ENCODE peak calls at places on chromosomes 4 and X, in seven cellular contexts. One of them, this sample, is unnamed.

GRCh38 chr4:79284893-79285292 is 41.0 kb downstream of the NAA11 start:
- DNase-seq in fibroblast of mammary gland: no peak
- DNase-seq in memory B cell: no peak
- DNase-seq in upper lobe of right lung: no peak
- DNase-seq in NCI-H146: peak
- DNase-seq in NCI-H226: no peak
- DNase-seq in frontal cortex: no peak
- DNase-seq in this sample: no peak

GRCh38 chr4:166165829-166166420 is 292.9 kb downstream of the TLL1 start:
- DNase-seq in upper lobe of right lung: no peak
- DNase-seq in frontal cortex: peak
- DNase-seq in memory B cell: no peak
- DNase-seq in NCI-H146: peak
- DNase-seq in NCI-H226: peak
- DNase-seq in fibroblast of mammary gland: peak
- DNase-seq in this sample: peak

GRCh38 chr4:30948653-30949052 is 228.5 kb downstream of the PCDH7 start:
- DNase-seq in memory B cell: no peak
- DNase-seq in frontal cortex: no peak
- DNase-seq in NCI-H226: peak
- DNase-seq in upper lobe of right lung: no peak
- DNase-seq in fibroblast of mammary gland: peak
- DNase-seq in NCI-H146: no peak
- DNase-seq in this sample: no peak

GRCh38 chrX:129777218-129777768 is 2.5 kb upstream of the SASH3 start:
- DNase-seq in memory B cell: no peak
- DNase-seq in NCI-H226: no peak
- DNase-seq in frontal cortex: no peak
- DNase-seq in NCI-H146: no peak
- DNase-seq in fibroblast of mammary gland: no peak
- DNase-seq in upper lobe of right lung: peak
- DNase-seq in this sample: no peak

GRCh38 chr4:89044147-89044900 is 12.7 kb downstream of the FAM13A start:
- DNase-seq in NCI-H146: no peak
- DNase-seq in upper lobe of right lung: no peak
- DNase-seq in fibroblast of mammary gland: no peak
- DNase-seq in memory B cell: no peak
- DNase-seq in frontal cortex: no peak
- DNase-seq in NCI-H226: no peak
- DNase-seq in this sample: no peak

GRCh38 chr4:53702334-53703266 is 111.3 kb upstream of the LNX1 start:
- DNase-seq in NCI-H146: peak
- DNase-seq in upper lobe of right lung: peak
- DNase-seq in memory B cell: peak
- DNase-seq in frontal cortex: peak
- DNase-seq in fibroblast of mammary gland: peak
- DNase-seq in NCI-H226: peak
- DNase-seq in this sample: peak

GRCh38 chr4:4415107-4415805 is 28.4 kb downstream of the NSG1 start:
- DNase-seq in NCI-H226: no peak
- DNase-seq in upper lobe of right lung: peak
- DNase-seq in frontal cortex: no peak
- DNase-seq in fibroblast of mammary gland: no peak
- DNase-seq in NCI-H146: no peak
- DNase-seq in memory B cell: no peak
- DNase-seq in this sample: no peak

GRCh38 chr4:145921231-145921630 is 17.4 kb downstream of the ZNF827 start:
- DNase-seq in frontal cortex: no peak
- DNase-seq in NCI-H226: no peak
- DNase-seq in NCI-H146: no peak
- DNase-seq in upper lobe of right lung: no peak
- DNase-seq in fibroblast of mammary gland: no peak
- DNase-seq in memory B cell: no peak
- DNase-seq in this sample: no peak

GRCh38 chrX:129144172-129145038 is 378.9 kb downstream of the SMARCA1 start:
- DNase-seq in upper lobe of right lung: no peak
- DNase-seq in frontal cortex: no peak
- DNase-seq in memory B cell: no peak
- DNase-seq in NCI-H146: no peak
- DNase-seq in NCI-H226: no peak
- DNase-seq in fibroblast of mammary gland: no peak
- DNase-seq in this sample: no peak

GRCh38 chrX:153703036-153703370 is 15.3 kb downstream of the SLC6A8 start:
- DNase-seq in memory B cell: no peak
- DNase-seq in NCI-H226: peak
- DNase-seq in fibroblast of mammary gland: peak
- DNase-seq in NCI-H146: no peak
- DNase-seq in upper lobe of right lung: no peak
- DNase-seq in frontal cortex: no peak
- DNase-seq in this sample: no peak

GRCh38 chr4:2296621-2297601 is 35.0 kb upstream of the MXD4 start:
- DNase-seq in frontal cortex: no peak
- DNase-seq in memory B cell: no peak
- DNase-seq in NCI-H226: no peak
- DNase-seq in NCI-H146: no peak
- DNase-seq in fibroblast of mammary gland: no peak
- DNase-seq in upper lobe of right lung: peak
- DNase-seq in this sample: no peak

GRCh38 chr4:17760602-17761001 is 20.8 kb downstream of the FAM184B start:
- DNase-seq in NCI-H146: no peak
- DNase-seq in memory B cell: no peak
- DNase-seq in fibroblast of mammary gland: no peak
- DNase-seq in upper lobe of right lung: no peak
- DNase-seq in NCI-H226: no peak
- DNase-seq in frontal cortex: no peak
- DNase-seq in this sample: no peak

GRCh38 chr4:39641451-39641850 is 2.8 kb upstream of the SMIM14 start:
- DNase-seq in frontal cortex: no peak
- DNase-seq in NCI-H226: no peak
- DNase-seq in upper lobe of right lung: no peak
- DNase-seq in memory B cell: no peak
- DNase-seq in NCI-H146: no peak
- DNase-seq in fibroblast of mammary gland: no peak
- DNase-seq in this sample: no peak

GRCh38 chr4:182185491-182185890 is 57.7 kb upstream of the TENM3 start:
- DNase-seq in frontal cortex: no peak
- DNase-seq in upper lobe of right lung: no peak
- DNase-seq in memory B cell: no peak
- DNase-seq in NCI-H146: no peak
- DNase-seq in fibroblast of mammary gland: peak
- DNase-seq in NCI-H226: no peak
- DNase-seq in this sample: no peak

GRCh38 chr4:101252721-101253120 is 94.6 kb downstream of the PPP3CA start:
- DNase-seq in NCI-H146: no peak
- DNase-seq in memory B cell: no peak
- DNase-seq in fibroblast of mammary gland: peak
- DNase-seq in upper lobe of right lung: no peak
- DNase-seq in NCI-H226: peak
- DNase-seq in frontal cortex: no peak
- DNase-seq in this sample: no peak

GRCh38 chr4:1172971-1173757 is 781 bp upstream of the SPON2 start:
- DNase-seq in memory B cell: no peak
- DNase-seq in fibroblast of mammary gland: peak
- DNase-seq in NCI-H226: no peak
- DNase-seq in frontal cortex: no peak
- DNase-seq in upper lobe of right lung: peak
- DNase-seq in NCI-H146: no peak
- DNase-seq in this sample: no peak

GRCh38 chr4:96955691-96956090 is 1115.8 kb downstream of the PDHA2 start:
- DNase-seq in frontal cortex: no peak
- DNase-seq in fibroblast of mammary gland: no peak
- DNase-seq in memory B cell: no peak
- DNase-seq in upper lobe of right lung: no peak
- DNase-seq in NCI-H226: no peak
- DNase-seq in NCI-H146: no peak
- DNase-seq in this sample: no peak

GRCh38 chr4:101584306-101584705 is 206.2 kb upstream of the BANK1 start:
- DNase-seq in NCI-H146: no peak
- DNase-seq in upper lobe of right lung: no peak
- DNase-seq in fibroblast of mammary gland: peak
- DNase-seq in frontal cortex: no peak
- DNase-seq in NCI-H226: no peak
- DNase-seq in memory B cell: no peak
- DNase-seq in this sample: no peak

GRCh38 chr4:4789462-4789861 is 70.0 kb upstream of the MSX1 start:
- DNase-seq in NCI-H146: no peak
- DNase-seq in upper lobe of right lung: no peak
- DNase-seq in fibroblast of mammary gland: no peak
- DNase-seq in NCI-H226: no peak
- DNase-seq in memory B cell: no peak
- DNase-seq in frontal cortex: no peak
- DNase-seq in this sample: no peak

GRCh38 chr4:151231915-151232595 is 44.9 kb upstream of the PRSS48 start:
- DNase-seq in frontal cortex: no peak
- DNase-seq in fibroblast of mammary gland: no peak
- DNase-seq in NCI-H226: no peak
- DNase-seq in upper lobe of right lung: no peak
- DNase-seq in memory B cell: no peak
- DNase-seq in NCI-H146: no peak
- DNase-seq in this sample: no peak

GRCh38 chr4:24748023-24748422 is 47.4 kb upstream of the SOD3 start:
- DNase-seq in NCI-H226: no peak
- DNase-seq in frontal cortex: no peak
- DNase-seq in NCI-H146: no peak
- DNase-seq in memory B cell: no peak
- DNase-seq in fibroblast of mammary gland: no peak
- DNase-seq in upper lobe of right lung: no peak
- DNase-seq in this sample: no peak

GRCh38 chrX:148867596-148867995 is 367.2 kb downstream of the AFF2 start:
- DNase-seq in frontal cortex: no peak
- DNase-seq in NCI-H146: no peak
- DNase-seq in upper lobe of right lung: no peak
- DNase-seq in memory B cell: no peak
- DNase-seq in fibroblast of mammary gland: no peak
- DNase-seq in NCI-H226: no peak
- DNase-seq in this sample: no peak

GRCh38 chrX:101229155-101229554 is 9.6 kb downstream of the DRP2 start:
- DNase-seq in NCI-H226: peak
- DNase-seq in upper lobe of right lung: no peak
- DNase-seq in memory B cell: no peak
- DNase-seq in frontal cortex: no peak
- DNase-seq in fibroblast of mammary gland: peak
- DNase-seq in NCI-H146: no peak
- DNase-seq in this sample: no peak

GRCh38 chr4:56215138-56215793 is 172.0 kb downstream of the AASDH start:
- DNase-seq in upper lobe of right lung: no peak
- DNase-seq in fibroblast of mammary gland: peak
- DNase-seq in memory B cell: no peak
- DNase-seq in frontal cortex: no peak
- DNase-seq in NCI-H146: peak
- DNase-seq in NCI-H226: no peak
- DNase-seq in this sample: no peak

GRCh38 chr4:67275179-67275750 is 270.0 kb downstream of the CENPC start:
- DNase-seq in frontal cortex: no peak
- DNase-seq in memory B cell: no peak
- DNase-seq in NCI-H146: no peak
- DNase-seq in upper lobe of right lung: no peak
- DNase-seq in NCI-H226: no peak
- DNase-seq in fibroblast of mammary gland: no peak
- DNase-seq in this sample: no peak

GRCh38 chr4:184475096-184475461 is 729 bp upstream of the IRF2 start:
- DNase-seq in frontal cortex: no peak
- DNase-seq in NCI-H146: peak
- DNase-seq in fibroblast of mammary gland: peak
- DNase-seq in memory B cell: no peak
- DNase-seq in upper lobe of right lung: peak
- DNase-seq in NCI-H226: no peak
- DNase-seq in this sample: peak

GRCh38 chr4:182555997-182556418 is 312.8 kb downstream of the TENM3 start:
- DNase-seq in NCI-H226: peak
- DNase-seq in memory B cell: no peak
- DNase-seq in upper lobe of right lung: no peak
- DNase-seq in frontal cortex: no peak
- DNase-seq in fibroblast of mammary gland: peak
- DNase-seq in NCI-H146: no peak
- DNase-seq in this sample: no peak

GRCh38 chr4:169398294-169398693 is 127.5 kb upstream of the SH3RF1 start:
- DNase-seq in NCI-H146: no peak
- DNase-seq in upper lobe of right lung: no peak
- DNase-seq in frontal cortex: no peak
- DNase-seq in fibroblast of mammary gland: peak
- DNase-seq in memory B cell: no peak
- DNase-seq in NCI-H226: no peak
- DNase-seq in this sample: no peak